ENCODE peak calls at places on chromosomes 5 and 9, in ten cellular contexts. X is hepatocyte, Z is adrenal gland, U is cardiac muscle cell, D is left ventricle myocardium inferior, A is OCI-LY7, N is mucosa of descending colon, T is stomach, I is uterus, K is PC-9. P is an unnamed sample. For H3K9me3 and H3K4me1, the result is how much of the 10 kb centered on the place peaks cover.

GRCh38 chr9:120916573-120916972 is 10.0 kb downstream of the TRAF1 start:
- DNase-seq in Z (peak), U (no peak), D (peak), N (no peak), A (no peak), T (no peak), I (peak), K (no peak), X (peak), P (no peak)

GRCh38 chr9:123548749-123549545 is 192.9 kb downstream of the CRB2 start:
- DNase-seq in I (no peak), N (no peak), D (no peak), A (no peak), K (no peak), Z (no peak), T (no peak), U (no peak), X (no peak), P (no peak)

GRCh38 chr9:135794057-135794335 is 92.0 kb downstream of the KCNT1 start:
- DNase-seq in T (no peak), I (no peak), D (no peak), N (no peak), U (no peak), X (no peak), K (no peak), A (no peak), Z (no peak), P (no peak)

GRCh38 chr5:83440826-83441225 is 30.7 kb upstream of the VCAN start:
- DNase-seq in D (no peak), Z (no peak), U (no peak), N (no peak), K (no peak), A (no peak), X (no peak), T (no peak), I (no peak), P (no peak)

GRCh38 chr5:41154491-41154890 is 58.8 kb downstream of the C6 start:
- DNase-seq in X (no peak), D (no peak), Z (no peak), T (no peak), K (no peak), I (no peak), A (no peak), U (no peak), N (no peak), P (no peak)

GRCh38 chr5:18745591-18745987 is 1111.3 kb downstream of the TAF11L14 start:
- DNase-seq in Z (no peak), K (peak), D (no peak), I (no peak), U (no peak), T (no peak), A (peak), X (no peak), N (peak), P (peak)

GRCh38 chr5:58963821-58964220 is 380.9 kb downstream of the RAB3C start:
- DNase-seq in D (no peak), U (no peak), T (no peak), Z (no peak), N (no peak), I (no peak), A (no peak), X (no peak), K (no peak), P (no peak)

GRCh38 chr9:31542384-31543055 is 841.9 kb upstream of the ACO1 start:
- DNase-seq in U (peak), D (no peak), X (peak), T (no peak), N (no peak), I (no peak), Z (peak), A (peak), K (peak), P (peak)

GRCh38 chr9:97990259-97990658 is 7.1 kb downstream of the ANP32B start:
- DNase-seq in X (peak), Z (no peak), K (peak), N (no peak), T (no peak), A (no peak), I (no peak), U (no peak), D (no peak), P (no peak)

GRCh38 chr9:127133739-127134167 is 11.3 kb upstream of the ANGPTL2 start:
- DNase-seq in U (peak), Z (no peak), D (peak), K (no peak), T (peak), A (no peak), I (peak), N (peak), X (peak), P (no peak)

GRCh38 chr5:57900356-57900944 is 417.8 kb upstream of the ACTBL2 start:
- DNase-seq in D (no peak), Z (no peak), U (no peak), A (no peak), T (no peak), I (no peak), N (no peak), K (peak), X (no peak), P (no peak)

GRCh38 chr9:95874303-95874988 is 1.0 kb upstream of the ERCC6L2 start:
- DNase-seq in Z (peak), N (no peak), A (no peak), D (no peak), U (no peak), T (no peak), I (no peak), K (peak), X (no peak), P (no peak)

GRCh38 chr5:40364441-40364840 is 315.3 kb upstream of the PTGER4 start:
- DNase-seq in T (no peak), N (no peak), I (no peak), D (no peak), A (no peak), U (no peak), K (no peak), Z (no peak), X (no peak), P (no peak)

GRCh38 chr9:8857330-8858249 is 1058.0 kb upstream of the DMAC1 start:
- DNase-seq in U (peak), T (peak), K (no peak), A (no peak), N (peak), Z (peak), D (peak), X (peak), I (peak), P (no peak)

GRCh38 chr9:94719878-94720277 is 6.6 kb upstream of the AOPEP start:
- DNase-seq in K (peak), X (no peak), N (no peak), T (no peak), Z (no peak), I (no peak), A (no peak), D (no peak), U (no peak), P (no peak)

GRCh38 chr9:14358523-14358922 is 44.6 kb upstream of the NFIB start:
- DNase-seq in T (no peak), K (no peak), N (no peak), D (no peak), U (no peak), X (no peak), A (no peak), I (no peak), Z (no peak), P (no peak)

GRCh38 chr5:179033004-179033580 is 9.5 kb downstream of the ZNF879 start:
- DNase-seq in Z (no peak), A (no peak), D (no peak), U (no peak), N (no peak), K (no peak), T (no peak), X (no peak), I (no peak), P (no peak)

GRCh38 chr5:119275146-119275872 is 80.5 kb upstream of the TNFAIP8 start:
- DNase-seq in I (no peak), Z (no peak), D (no peak), A (no peak), N (no peak), T (no peak), K (no peak), X (peak), U (no peak), P (no peak)

GRCh38 chr9:7779201-7779600 is 20.4 kb downstream of the DMAC1 start:
- DNase-seq in Z (no peak), I (no peak), U (no peak), A (no peak), T (no peak), K (no peak), X (no peak), D (no peak), N (no peak), P (no peak)

GRCh38 chr9:3343671-3344070 is 182.1 kb downstream of the RFX3 start:
- DNase-seq in D (no peak), K (no peak), T (no peak), N (no peak), I (no peak), X (no peak), A (no peak), U (no peak), Z (no peak), P (no peak)

GRCh38 chr5:20678814-20679298 is 690.9 kb upstream of the CDH18 start:
- DNase-seq in D (no peak), K (peak), A (no peak), X (peak), U (no peak), Z (peak), T (no peak), N (no peak), I (no peak), P (no peak)

GRCh38 chr5:15794117-15794985 is 294.4 kb downstream of the FBXL7 start:
- DNase-seq in Z (no peak), D (no peak), I (no peak), N (no peak), X (peak), U (no peak), T (no peak), K (no peak), A (no peak), P (no peak)

GRCh38 chr5:53463909-53464621 is 16.4 kb upstream of the FST start:
- DNase-seq in T (no peak), X (no peak), K (no peak), A (no peak), I (no peak), Z (no peak), D (no peak), N (no peak), U (no peak), P (no peak)

GRCh38 chr5:57696005-57696755 is 213.6 kb upstream of the ACTBL2 start:
- DNase-seq in D (no peak), T (no peak), X (no peak), N (no peak), U (no peak), K (no peak), Z (no peak), I (no peak), A (no peak), P (no peak)

GRCh38 chr5:145811834-145812625 is 23.1 kb downstream of the PRELID2 start:
- DNase-seq in I (no peak), U (peak), N (no peak), T (no peak), D (no peak), A (no peak), Z (peak), K (no peak), X (peak), P (no peak)

GRCh38 chr5:10702040-10702629 is 58.9 kb downstream of the DAP start:
- DNase-seq in D (no peak), K (peak), X (peak), I (no peak), A (no peak), U (no peak), Z (peak), T (peak), N (no peak), P (no peak)

GRCh38 chr5:180324633-180324955 is 28.5 kb downstream of the GFPT2 start:
- DNase-seq in U (no peak), K (no peak), N (no peak), D (no peak), Z (no peak), X (no peak), A (no peak), I (no peak), T (no peak), P (no peak)

GRCh38 chr5:177029498-177029897 is 7.0 kb downstream of the ZNF346 start:
- DNase-seq in D (no peak), U (no peak), K (no peak), Z (no peak), N (no peak), X (no peak), I (no peak), T (no peak), A (no peak), P (no peak)

GRCh38 chr5:37836173-37837100 is 3.4 kb downstream of the GDNF start:
- DNase-seq in T (no peak), U (peak), I (no peak), K (no peak), A (no peak), Z (no peak), X (no peak), D (peak), N (no peak), P (no peak)

GRCh38 chr9:136327313-136327971 is at the start of gene GPSM1:
- DNase-seq in Z (no peak), T (no peak), I (no peak), D (peak), X (peak), K (peak), N (no peak), A (no peak), U (peak), P (peak)

GRCh38 chr5:122311400-122311887 is 593 bp upstream of the SNCAIP start:
- DNase-seq in U (no peak), Z (no peak), K (no peak), T (no peak), A (no peak), D (no peak), N (no peak), I (peak), X (no peak), P (no peak)

GRCh38 chr5:146751781-146752401 is 126.7 kb downstream of the PPP2R2B start:
- DNase-seq in A (no peak), N (no peak), I (no peak), K (no peak), T (peak), U (no peak), D (no peak), Z (no peak), X (no peak), P (peak)

GRCh38 chr9:12689233-12689632 is 4.0 kb upstream of the TYRP1 start:
- DNase-seq in I (no peak), A (no peak), D (no peak), N (no peak), K (no peak), U (no peak), Z (no peak), X (no peak), T (no peak), P (no peak)

GRCh38 chr9:84583866-84584265 is 85.7 kb upstream of the NTRK2 start:
- DNase-seq in K (no peak), T (no peak), A (no peak), X (no peak), I (no peak), N (no peak), U (no peak), Z (no peak), D (no peak), P (no peak)

GRCh38 chr5:133386662-133387061 is 225.7 kb downstream of the FSTL4 start:
- DNase-seq in U (no peak), N (no peak), Z (no peak), I (no peak), A (no peak), K (no peak), D (no peak), T (no peak), X (no peak), P (no peak)

GRCh38 chr5:31161772-31162171 is 31.7 kb upstream of the CDH6 start:
- DNase-seq in A (no peak), U (no peak), X (peak), D (no peak), I (no peak), K (no peak), N (no peak), T (no peak), Z (no peak), P (no peak)

GRCh38 chr9:100354121-100354800 is 1.5 kb upstream of the TEX10 start:
- DNase-seq in K (no peak), D (no peak), X (no peak), T (no peak), A (peak), N (no peak), I (no peak), U (no peak), Z (no peak), P (no peak)

GRCh38 chr9:8649807-8650206 is 850.2 kb upstream of the DMAC1 start:
- DNase-seq in U (no peak), N (no peak), K (no peak), D (no peak), I (no peak), T (no peak), X (no peak), Z (no peak), A (no peak), P (no peak)

GRCh38 chr9:116157436-116158138 is 4.0 kb downstream of the PAPPA start:
- DNase-seq in U (no peak), Z (no peak), K (no peak), X (peak), T (no peak), D (no peak), A (no peak), N (no peak), I (peak), P (no peak)

GRCh38 chr9:116154334-116154975 is 864 bp downstream of the PAPPA start:
- DNase-seq in D (peak), T (no peak), I (peak), K (peak), X (peak), U (peak), A (no peak), N (peak), Z (no peak), P (no peak)

GRCh38 chr9:116154976-116155699 is 1.5 kb downstream of the PAPPA start:
- DNase-seq in U (no peak), K (no peak), T (no peak), I (peak), N (no peak), D (peak), X (peak), A (no peak), Z (no peak), P (no peak)

GRCh38 chr9:116155700-116156045 is 2.1 kb downstream of the PAPPA start:
- DNase-seq in N (no peak), X (peak), A (no peak), Z (no peak), I (no peak), U (no peak), K (no peak), D (no peak), T (no peak), P (no peak)

DNA sequence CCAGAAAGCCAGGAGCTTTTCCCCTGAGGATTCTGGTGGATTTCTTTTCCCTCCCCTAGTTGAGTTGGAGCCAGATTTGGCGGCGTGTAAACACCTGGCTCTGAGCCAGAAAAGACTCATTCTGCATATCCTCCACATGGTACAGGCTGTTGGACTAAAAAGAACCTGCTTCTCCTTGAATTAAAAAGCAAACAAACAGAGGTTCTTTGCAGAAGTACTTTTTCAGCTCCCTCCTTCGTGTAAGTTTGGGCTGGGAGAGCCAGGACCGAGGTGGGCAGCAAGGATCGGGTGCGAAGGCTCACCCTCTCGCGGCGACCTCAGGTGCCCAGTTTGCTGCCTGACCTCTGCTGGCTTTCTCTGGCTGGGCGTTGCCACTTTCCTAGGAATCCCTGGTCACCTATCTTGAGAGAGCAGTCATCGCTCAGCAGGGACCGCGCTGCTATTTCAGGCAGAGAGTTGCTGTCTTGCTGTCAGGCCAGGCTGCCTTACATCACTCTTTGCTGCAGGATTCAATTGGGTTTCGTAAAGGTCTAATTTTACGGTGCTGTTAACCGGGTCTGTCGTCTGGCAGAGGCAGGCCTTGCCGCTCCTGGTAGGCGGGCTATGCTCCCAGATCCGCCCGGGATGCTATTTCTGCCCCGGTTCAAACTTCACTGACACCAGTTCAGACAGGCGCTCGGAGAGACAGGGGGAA is 3.2 kb downstream of the PAPPA start:
- DNase-seq in X (peak), T (peak), N (no peak), A (no peak), D (peak), K (peak), U (peak), I (peak), Z (peak), P (no peak)
- H3K4me3 ChIP-seq in X (no peak), T (peak), N (no peak), A (no peak), D (peak), K (peak), U (peak), I (peak), Z (peak), P (no peak)

GRCh38 chr5:128446-128845 is 36.5 kb downstream of the PLEKHG4B start:
- DNase-seq in N (no peak), T (no peak), I (no peak), D (no peak), K (no peak), X (no peak), Z (no peak), U (no peak), A (no peak), P (no peak)
- H3K9me3 ChIP-seq in N (under half), T (under half), I (under half), D (under half), K (under half), X (under half), Z (under half), U (under half), A (under half), P (under half)

DNA sequence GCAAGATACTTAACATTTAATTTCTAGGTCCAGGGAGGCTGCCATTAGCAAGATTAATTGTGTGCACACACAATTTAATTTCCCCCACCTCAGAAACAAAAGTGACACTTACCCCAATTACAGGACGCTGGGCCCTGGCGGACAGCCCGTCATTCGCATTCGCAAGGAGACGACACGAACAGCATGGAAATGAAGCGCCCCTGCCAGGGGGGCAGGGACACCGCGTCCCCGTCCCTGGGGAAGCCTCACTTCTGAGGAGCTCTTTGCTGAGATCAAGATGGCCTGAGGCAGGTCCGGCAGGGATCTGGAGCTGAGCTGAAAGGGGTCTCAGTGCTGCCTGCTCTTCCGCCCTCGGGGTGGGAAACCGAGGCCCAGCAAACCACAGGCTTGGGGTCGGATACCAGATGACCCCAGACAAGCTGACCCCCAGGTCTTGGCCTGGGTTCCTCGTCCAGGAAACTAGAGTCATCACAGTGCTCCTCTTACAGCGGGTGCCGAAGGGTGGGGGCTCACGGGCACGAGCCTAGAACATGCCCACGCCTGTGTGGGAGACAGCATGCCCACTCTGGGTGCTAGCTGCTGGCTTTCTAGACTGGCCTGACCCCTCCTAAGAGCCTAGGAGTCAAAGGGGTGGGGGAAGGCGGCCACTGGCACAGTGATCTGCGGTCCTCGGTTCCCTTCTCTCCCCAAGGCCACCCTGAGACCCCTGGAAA is 103.2 kb downstream of the VAV2 start:
- DNase-seq in D (no peak), X (no peak), K (no peak), I (no peak), U (no peak), T (no peak), Z (no peak), N (no peak), A (no peak), P (no peak)
- H3K4me1 ChIP-seq in D (under half), X (half or more), K (under half), I (under half), U (under half), T (under half), Z (under half), N (under half), A (under half), P (under half)

DNA sequence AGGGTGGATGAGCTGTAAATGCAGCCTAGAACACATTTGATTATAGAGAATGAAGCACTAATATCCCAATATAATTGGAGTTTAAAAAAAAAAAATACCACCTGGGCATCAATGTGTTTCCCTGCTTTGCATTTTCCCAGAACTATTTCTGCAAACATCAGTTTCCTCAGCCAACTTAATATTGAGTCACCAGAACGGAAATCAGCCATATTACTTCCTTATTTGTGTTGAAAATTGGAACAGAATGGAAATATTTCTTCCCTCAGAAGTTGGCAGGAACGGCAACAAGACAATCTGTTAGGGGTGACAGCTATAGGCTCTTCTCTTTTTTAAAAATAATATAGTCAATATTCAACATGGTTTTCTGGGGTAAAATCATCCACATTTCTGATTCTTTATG is 4.0 kb downstream of the MFAP3 start:
- DNase-seq in Z (no peak), A (no peak), N (no peak), I (no peak), T (no peak), D (no peak), X (no peak), U (no peak), K (no peak), P (no peak)
- H3K4me3 ChIP-seq in Z (no peak), A (no peak), N (no peak), I (no peak), T (no peak), D (no peak), X (no peak), U (no peak), K (no peak), P (no peak)

P was measured in CD4-positive, CD25-positive, alpha-beta regulatory T cell.